ENCODE peak calls at places on chromosomes 3 and 15, in ten cellular contexts. N is dorsolateral prefrontal cortex; K is colonic mucosa; R is tibial nerve; P is CD4-positive, alpha-beta T cell; H is upper lobe of right lung; F is lung; B is psoas muscle; L is WERI-Rb-1; Y is uterus. T is an unnamed sample.

GRCh38 chr3:94162700-94163099 is 99.8 kb downstream of the NSUN3 start:
- DNase-seq in H (no peak), R (no peak), B (no peak), K (no peak), Y (no peak), N (no peak), F (no peak), P (no peak), L (no peak), T (no peak)

GRCh38 chr15:99181544-99181943 is 67.8 kb downstream of the TTC23 start:
- DNase-seq in Y (peak), H (no peak), N (no peak), L (peak), F (no peak), K (no peak), R (peak), B (peak), P (no peak), T (no peak)

GRCh38 chr15:20358066-20358780 is 183.4 kb downstream of the GOLGA6L6 start:
- DNase-seq in N (peak), P (no peak), B (peak), K (no peak), H (peak), L (peak), F (no peak), R (no peak), Y (no peak), T (no peak)

GRCh38 chr3:149454746-149455145 is 19.8 kb upstream of the TM4SF4 start:
- DNase-seq in R (no peak), H (no peak), P (no peak), B (no peak), F (no peak), Y (no peak), N (no peak), K (no peak), L (no peak), T (no peak)

GRCh38 chr3:33858131-33858530 is 59.7 kb downstream of the PDCD6IP start:
- DNase-seq in R (no peak), Y (no peak), L (no peak), K (no peak), B (no peak), F (no peak), H (no peak), N (no peak), P (no peak), T (no peak)

GRCh38 chr3:138338816-138339215 is 9.2 kb upstream of the NME9 start:
- DNase-seq in R (no peak), L (peak), F (no peak), H (no peak), N (no peak), B (peak), Y (no peak), K (no peak), P (no peak), T (no peak)

GRCh38 chr15:29638781-29639180 is 183.5 kb downstream of the TJP1 start:
- DNase-seq in H (no peak), B (no peak), R (no peak), N (no peak), Y (no peak), L (no peak), P (no peak), F (no peak), K (no peak), T (no peak)

GRCh38 chr3:173993299-173993698 is 595.8 kb downstream of the NLGN1 start:
- DNase-seq in P (no peak), H (no peak), R (no peak), B (no peak), N (no peak), Y (no peak), F (no peak), K (no peak), L (no peak), T (no peak)

GRCh38 chr3:30300844-30301243 is 305.6 kb upstream of the TGFBR2 start:
- DNase-seq in P (no peak), L (no peak), Y (no peak), R (no peak), N (no peak), B (no peak), H (no peak), F (no peak), K (no peak), T (no peak)

GRCh38 chr15:33094336-33094735 is 100.2 kb downstream of the FMN1 start:
- DNase-seq in B (no peak), N (no peak), F (no peak), P (no peak), R (no peak), K (no peak), H (no peak), L (no peak), Y (no peak), T (no peak)

GRCh38 chr3:48273594-48274211 is 32.8 kb downstream of the ZNF589 start:
- DNase-seq in H (no peak), K (peak), F (peak), N (no peak), Y (peak), B (no peak), L (peak), R (peak), P (peak), T (peak)

GRCh38 chr3:15781637-15782402 is 16.0 kb downstream of the ANKRD28 start:
- DNase-seq in F (no peak), P (no peak), K (no peak), N (no peak), Y (no peak), B (no peak), H (no peak), L (no peak), R (no peak), T (no peak)

GRCh38 chr15:40272713-40273056 is 10.2 kb downstream of the ANKRD63 start:
- DNase-seq in H (no peak), K (no peak), N (no peak), Y (no peak), L (no peak), R (no peak), P (no peak), B (no peak), F (no peak), T (no peak)

GRCh38 chr3:34955684-34956083 is 683.6 kb upstream of the ARPP21 start:
- DNase-seq in B (no peak), R (no peak), P (no peak), K (no peak), N (no peak), H (no peak), Y (no peak), F (no peak), L (no peak), T (no peak)

GRCh38 chr3:162721736-162722135 is 1225.1 kb downstream of the OTOL1 start:
- DNase-seq in B (no peak), R (no peak), K (no peak), H (no peak), F (no peak), Y (no peak), N (no peak), L (no peak), P (no peak), T (no peak)

GRCh38 chr15:27672537-27672936 is 426.6 kb downstream of the OCA2 start:
- DNase-seq in R (no peak), B (no peak), Y (no peak), H (no peak), N (no peak), K (no peak), F (no peak), P (no peak), L (no peak), T (no peak)

GRCh38 chr3:110685630-110686029 is 386.0 kb upstream of the NECTIN3 start:
- DNase-seq in N (no peak), F (no peak), H (no peak), B (no peak), L (no peak), Y (no peak), K (no peak), R (no peak), P (no peak), T (no peak)
- H3K27ac ChIP-seq in N (no peak), F (no peak), H (no peak), B (no peak), L (no peak), Y (no peak), K (no peak), R (no peak), P (no peak), T (no peak)

GRCh38 chr3:177522051-177522450 is 324.8 kb upstream of the TBL1XR1 start:
- DNase-seq in K (no peak), P (no peak), B (no peak), L (no peak), R (no peak), F (no peak), N (no peak), Y (no peak), H (no peak), T (no peak)

GRCh38 chr3:177523072-177523675 is 325.9 kb upstream of the TBL1XR1 start:
- DNase-seq in R (no peak), N (no peak), B (no peak), P (no peak), K (no peak), H (no peak), L (no peak), Y (no peak), F (no peak), T (no peak)

GRCh38 chr3:177525414-177525813 is 328.1 kb upstream of the TBL1XR1 start:
- DNase-seq in P (no peak), B (no peak), K (no peak), Y (no peak), R (no peak), H (no peak), L (no peak), N (no peak), F (no peak), T (no peak)

GRCh38 chr3:177524742-177525141 is 327.5 kb upstream of the TBL1XR1 start:
- DNase-seq in N (no peak), F (no peak), K (no peak), R (no peak), P (no peak), L (no peak), B (no peak), Y (no peak), H (no peak), T (no peak)

DNA sequence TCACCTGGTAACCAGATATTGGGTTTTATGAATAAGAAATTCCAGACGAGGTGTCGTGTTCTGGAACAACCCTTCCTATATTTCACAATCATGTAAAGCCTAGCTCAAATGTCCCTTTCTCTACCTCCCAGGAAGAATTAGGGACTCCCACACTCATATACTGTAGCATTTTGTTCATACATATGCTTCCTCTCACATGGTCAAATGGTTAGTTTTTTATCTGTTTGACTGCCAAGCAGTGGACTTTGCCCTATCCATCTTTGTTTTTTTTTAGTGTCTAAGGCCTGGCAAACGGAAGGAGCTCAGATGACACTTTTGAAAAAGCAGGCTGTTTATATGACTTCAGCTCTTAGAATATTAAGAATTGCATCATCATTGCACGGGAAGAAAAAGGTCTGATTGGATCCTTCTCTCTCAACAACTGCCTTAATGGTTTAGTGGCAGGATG is 326.7 kb upstream of the TBL1XR1 start:
- DNase-seq in H (no peak), K (no peak), Y (no peak), L (no peak), P (no peak), R (no peak), B (no peak), N (no peak), F (no peak), T (no peak)
- H3K27ac ChIP-seq in H (no peak), K (no peak), Y (no peak), L (no peak), P (no peak), R (no peak), B (peak), N (no peak), F (no peak), T (no peak)

GRCh38 chr15:92974183-92974915 is 74.2 kb downstream of the CHD2 start:
- DNase-seq in K (no peak), R (no peak), N (no peak), B (no peak), Y (no peak), F (no peak), P (no peak), L (no peak), H (no peak), T (no peak)
- H3K27ac ChIP-seq in K (no peak), R (no peak), N (peak), B (peak), Y (no peak), F (no peak), P (no peak), L (no peak), H (no peak), T (no peak)

DNA sequence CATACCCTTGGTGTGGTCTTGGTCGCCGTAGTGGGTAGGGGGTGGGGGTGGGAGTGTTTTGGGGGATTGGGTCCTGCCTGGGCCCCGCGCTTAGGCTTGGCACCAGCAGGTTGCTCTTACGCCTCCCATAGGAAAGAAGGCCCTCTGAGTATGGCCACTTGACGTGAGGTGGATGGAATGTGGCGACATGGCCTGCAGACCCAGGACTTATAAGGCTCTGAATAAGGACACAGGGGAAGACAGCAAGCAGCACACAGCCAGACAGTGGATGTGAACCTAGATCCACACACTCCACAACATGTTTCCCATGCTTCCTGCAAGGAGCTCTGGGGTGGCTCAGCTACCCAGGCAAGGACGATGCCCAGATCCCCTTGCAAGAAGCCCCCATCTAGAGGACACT is 12.4 kb downstream of the RBPMS2 start:
- DNase-seq in Y (no peak), P (no peak), H (no peak), L (no peak), N (no peak), K (no peak), R (no peak), F (no peak), B (no peak), T (no peak)
- H3K27ac ChIP-seq in Y (peak), P (no peak), H (no peak), L (no peak), N (no peak), K (no peak), R (no peak), F (peak), B (peak), T (no peak)

GRCh38 chr3:185740133-185740532 is 84.7 kb downstream of the IGF2BP2 start:
- DNase-seq in Y (no peak), H (no peak), R (no peak), K (no peak), B (no peak), N (no peak), L (no peak), F (no peak), P (no peak), T (no peak)
- H3K27ac ChIP-seq in Y (no peak), H (no peak), R (no peak), K (no peak), B (no peak), N (no peak), L (no peak), F (no peak), P (no peak), T (no peak)

GRCh38 chr3:13594146-13594545 is 45.2 kb downstream of the FBLN2 start:
- DNase-seq in P (no peak), B (no peak), H (no peak), N (no peak), Y (no peak), F (no peak), K (no peak), L (no peak), R (no peak), T (no peak)
- H3K27ac ChIP-seq in P (no peak), B (no peak), H (no peak), N (no peak), Y (no peak), F (no peak), K (no peak), L (no peak), R (no peak), T (no peak)

GRCh38 chr3:54079729-54080128 is 42.6 kb upstream of the CACNA2D3 start:
- DNase-seq in F (no peak), H (no peak), R (no peak), P (no peak), B (no peak), L (no peak), Y (no peak), N (no peak), K (no peak), T (no peak)
- H3K27ac ChIP-seq in F (no peak), H (no peak), R (no peak), P (no peak), B (no peak), L (no peak), Y (no peak), N (no peak), K (no peak), T (no peak)

GRCh38 chr15:52233405-52233804 is 42.2 kb upstream of the GNB5 start:
- DNase-seq in N (no peak), F (no peak), K (no peak), Y (no peak), L (no peak), B (no peak), H (no peak), P (no peak), R (no peak), T (no peak)
- H3K27ac ChIP-seq in N (no peak), F (no peak), K (no peak), Y (no peak), L (no peak), B (no peak), H (no peak), P (no peak), R (peak), T (no peak)

T was measured in substantia nigra.